ENCODE peak calls at places on chromosomes 5 and 9, in seven cellular contexts. One of them, this sample, is unnamed.
A peak's percentile ranks its signal among the peaks of the same experiment; 100 is the strongest.

GRCh38 chr9:122948313-122948712 is 7.5 kb downstream of the RABGAP1 start:
- DNase-seq in HepG2: no peak
- DNase-seq in suprapubic skin: no peak
- DNase-seq in transverse colon: no peak
- DNase-seq in SK-N-SH: no peak
- DNase-seq in K562: no peak
- DNase-seq in GM12878: no peak
- DNase-seq in this sample: no peak

GRCh38 chr5:16552666-16553343 is 64.0 kb downstream of the RETREG1 start:
- DNase-seq in GM12878: no peak
- DNase-seq in suprapubic skin: peak; percentile 77
- DNase-seq in transverse colon: peak; percentile 87
- DNase-seq in HepG2: peak; percentile 54
- DNase-seq in SK-N-SH: peak; percentile 65
- DNase-seq in K562: peak; percentile 68
- DNase-seq in this sample: peak; percentile 88

GRCh38 chr5:96388186-96388585 is 44.9 kb downstream of the PCSK1 start:
- DNase-seq in HepG2: no peak
- DNase-seq in transverse colon: no peak
- DNase-seq in suprapubic skin: no peak
- DNase-seq in SK-N-SH: peak; percentile 67
- DNase-seq in GM12878: no peak
- DNase-seq in K562: no peak
- DNase-seq in this sample: no peak

GRCh38 chr9:95522871-95523370 is 6.2 kb upstream of the PTCH1 start:
- DNase-seq in SK-N-SH: no peak
- DNase-seq in HepG2: no peak
- DNase-seq in transverse colon: no peak
- DNase-seq in GM12878: no peak
- DNase-seq in K562: no peak
- DNase-seq in suprapubic skin: no peak
- DNase-seq in this sample: no peak

GRCh38 chr5:135081240-135081639 is 47.2 kb upstream of the PITX1 start:
- DNase-seq in suprapubic skin: no peak
- DNase-seq in transverse colon: no peak
- DNase-seq in SK-N-SH: no peak
- DNase-seq in GM12878: no peak
- DNase-seq in K562: no peak
- DNase-seq in HepG2: no peak
- DNase-seq in this sample: no peak

GRCh38 chr5:589588-589987 is 22.6 kb upstream of the CEP72 start:
- DNase-seq in GM12878: no peak
- DNase-seq in HepG2: no peak
- DNase-seq in transverse colon: no peak
- DNase-seq in SK-N-SH: no peak
- DNase-seq in suprapubic skin: no peak
- DNase-seq in K562: no peak
- DNase-seq in this sample: peak; percentile 21

GRCh38 chr5:78215972-78216371 is 78.5 kb downstream of the AP3B1 start:
- DNase-seq in HepG2: no peak
- DNase-seq in GM12878: no peak
- DNase-seq in suprapubic skin: no peak
- DNase-seq in transverse colon: no peak
- DNase-seq in SK-N-SH: no peak
- DNase-seq in K562: no peak
- DNase-seq in this sample: no peak

GRCh38 chr5:74766348-74766886 is 500 bp downstream of the GFM2 start:
- DNase-seq in suprapubic skin: no peak
- DNase-seq in transverse colon: no peak
- DNase-seq in K562: peak; percentile 63
- DNase-seq in HepG2: peak; percentile 19
- DNase-seq in GM12878: no peak
- DNase-seq in SK-N-SH: peak; percentile 63
- DNase-seq in this sample: no peak

DNA sequence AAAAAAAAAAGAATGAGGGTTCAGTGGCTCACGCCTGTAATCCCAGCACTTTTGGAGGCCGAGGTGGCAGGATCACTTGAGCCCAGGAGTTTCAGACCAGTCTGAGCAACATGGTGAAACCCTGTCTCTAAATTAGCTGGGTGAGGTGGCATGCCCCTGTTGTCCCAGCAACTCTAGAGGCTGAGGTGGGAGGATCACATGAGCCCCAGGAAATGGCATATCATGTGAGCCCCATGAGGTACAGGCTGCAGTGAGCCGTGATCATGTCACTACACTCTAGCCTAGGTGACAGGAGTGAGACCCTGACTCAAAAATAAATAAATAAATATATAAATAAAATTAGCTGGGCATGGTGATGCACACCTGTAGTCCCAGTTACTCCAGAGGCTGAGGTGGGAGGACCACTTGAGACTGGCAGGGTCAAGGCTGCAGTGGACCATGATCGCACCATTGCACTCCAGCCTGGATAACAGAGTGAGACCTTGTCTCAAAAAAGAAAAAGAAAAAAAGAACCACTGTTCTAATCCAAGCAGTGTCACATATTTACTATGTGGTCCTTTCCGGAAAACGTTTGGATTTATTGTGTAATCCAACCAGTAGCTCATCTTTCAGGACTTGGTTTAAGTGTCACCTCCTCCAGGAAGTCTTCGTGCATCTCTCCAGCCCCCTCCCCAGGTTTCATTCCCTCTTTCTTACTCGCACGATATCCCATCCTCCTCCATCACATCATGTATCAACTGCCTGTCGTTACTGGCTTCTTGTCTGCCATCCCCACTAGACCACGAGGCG is 12.3 kb upstream of the SPOUT1 start:
- DNase-seq in SK-N-SH: no peak
- DNase-seq in transverse colon: no peak
- DNase-seq in suprapubic skin: no peak
- DNase-seq in K562: no peak
- DNase-seq in GM12878: no peak
- DNase-seq in HepG2: peak; percentile 30
- DNase-seq in this sample: no peak
- TF ChIP-seq EP300 in SK-N-SH: no peak
- TF ChIP-seq EP300 in transverse colon: no peak
- TF ChIP-seq EP300 in suprapubic skin: no peak
- TF ChIP-seq EP300 in K562: no peak
- TF ChIP-seq EP300 in GM12878: no peak
- TF ChIP-seq EP300 in HepG2: no peak
- TF ChIP-seq EP300 in this sample: no peak

GRCh38 chr5:35518104-35518503 is 99.6 kb upstream of the SPEF2 start:
- DNase-seq in GM12878: peak; percentile 70
- DNase-seq in SK-N-SH: no peak
- DNase-seq in K562: no peak
- DNase-seq in HepG2: no peak
- DNase-seq in transverse colon: no peak
- DNase-seq in suprapubic skin: no peak
- DNase-seq in this sample: no peak
- TF ChIP-seq POLR2AphosphoS5 in GM12878: no peak
- TF ChIP-seq POLR2AphosphoS5 in SK-N-SH: no peak
- TF ChIP-seq POLR2AphosphoS5 in K562: no peak
- TF ChIP-seq POLR2AphosphoS5 in HepG2: no peak
- TF ChIP-seq POLR2AphosphoS5 in transverse colon: no peak
- TF ChIP-seq POLR2AphosphoS5 in suprapubic skin: no peak
- TF ChIP-seq POLR2AphosphoS5 in this sample: no peak

GRCh38 chr9:93261735-93262523 is 78.0 kb downstream of the WNK2 start:
- DNase-seq in GM12878: no peak
- DNase-seq in HepG2: no peak
- DNase-seq in suprapubic skin: peak; percentile 60
- DNase-seq in transverse colon: peak; percentile 7
- DNase-seq in K562: no peak
- DNase-seq in SK-N-SH: peak; percentile 17
- DNase-seq in this sample: peak; percentile 30

GRCh38 chr9:93264338-93265125 is 80.6 kb downstream of the WNK2 start:
- DNase-seq in GM12878: no peak
- DNase-seq in suprapubic skin: no peak
- DNase-seq in K562: no peak
- DNase-seq in transverse colon: no peak
- DNase-seq in HepG2: no peak
- DNase-seq in SK-N-SH: peak; percentile 21
- DNase-seq in this sample: no peak

GRCh38 chr9:93263334-93264229 is 79.6 kb downstream of the WNK2 start:
- DNase-seq in GM12878: no peak
- DNase-seq in HepG2: no peak
- DNase-seq in K562: no peak
- DNase-seq in transverse colon: no peak
- DNase-seq in suprapubic skin: peak; percentile 44
- DNase-seq in SK-N-SH: peak; percentile 40
- DNase-seq in this sample: no peak

GRCh38 chr9:93261281-93261680 is 77.3 kb downstream of the WNK2 start:
- DNase-seq in GM12878: no peak
- DNase-seq in HepG2: no peak
- DNase-seq in transverse colon: no peak
- DNase-seq in K562: no peak
- DNase-seq in SK-N-SH: peak; percentile 37
- DNase-seq in suprapubic skin: no peak
- DNase-seq in this sample: peak; percentile 25

DNA sequence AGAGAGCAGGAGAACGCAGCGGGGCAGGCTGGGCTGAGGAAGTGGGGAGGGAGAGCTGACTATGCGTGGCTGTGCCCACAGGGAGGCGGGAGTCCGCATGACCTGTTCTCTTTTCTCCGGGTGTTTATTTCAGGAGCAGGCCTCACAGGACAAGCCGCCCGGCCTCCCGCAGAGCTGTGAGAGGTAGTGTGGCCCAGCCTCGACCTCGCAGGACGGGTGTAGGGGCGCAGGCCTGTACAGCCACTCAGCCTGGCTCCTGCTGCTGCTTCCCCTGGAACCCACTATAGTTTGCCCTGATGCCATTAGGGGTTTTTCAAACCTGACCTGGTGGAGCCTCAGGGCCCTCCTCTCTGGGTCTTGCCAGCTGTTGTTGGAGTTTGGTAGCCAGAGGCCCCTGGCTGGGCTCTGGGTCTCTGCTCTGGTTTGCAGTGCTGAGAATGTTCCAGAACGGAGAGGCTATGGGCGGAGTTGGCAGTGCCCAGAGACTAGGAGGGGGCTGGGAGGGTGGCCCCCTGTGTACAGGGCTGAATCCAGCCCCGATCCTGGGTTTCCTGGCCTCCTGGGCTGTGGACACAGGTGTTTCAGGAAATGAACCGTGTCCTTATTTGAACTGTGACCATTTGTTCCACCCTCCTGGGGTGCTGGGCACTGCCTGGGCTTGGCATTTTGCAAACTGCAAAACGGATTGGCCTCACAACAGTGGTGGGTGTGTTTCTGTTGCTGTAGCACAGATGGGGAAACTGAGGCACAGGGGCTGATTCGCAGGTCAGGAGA is 78.8 kb downstream of the WNK2 start:
- DNase-seq in transverse colon: no peak
- DNase-seq in suprapubic skin: no peak
- DNase-seq in SK-N-SH: peak; percentile 22
- DNase-seq in HepG2: no peak
- DNase-seq in K562: no peak
- DNase-seq in GM12878: no peak
- DNase-seq in this sample: peak; percentile 70
- TF ChIP-seq EP300 in transverse colon: no peak
- TF ChIP-seq EP300 in suprapubic skin: no peak
- TF ChIP-seq EP300 in SK-N-SH: no peak
- TF ChIP-seq EP300 in HepG2: no peak
- TF ChIP-seq EP300 in K562: no peak
- TF ChIP-seq EP300 in GM12878: no peak
- TF ChIP-seq EP300 in this sample: no peak

DNA sequence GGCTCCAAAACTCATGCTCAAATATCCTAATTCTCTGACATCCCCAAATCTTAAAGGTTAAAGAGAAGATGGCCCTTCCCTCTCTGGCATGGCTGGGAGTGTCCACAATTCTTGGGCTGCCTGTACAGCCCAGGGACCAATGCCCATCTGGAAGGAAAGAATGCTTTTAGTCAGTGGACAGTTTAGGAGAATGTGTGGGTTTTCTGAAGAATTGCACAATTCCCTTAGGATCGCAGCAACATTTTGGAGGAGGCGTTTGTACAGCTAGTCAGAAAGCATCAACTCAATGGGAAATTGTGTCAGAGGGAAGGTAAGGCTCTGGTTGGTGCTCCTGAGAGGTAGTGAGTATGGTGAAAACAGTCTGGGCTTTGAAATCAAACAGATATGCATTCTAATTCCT is 15.0 kb downstream of the FAM193B start:
- DNase-seq in HepG2: no peak
- DNase-seq in suprapubic skin: no peak
- DNase-seq in SK-N-SH: no peak
- DNase-seq in GM12878: no peak
- DNase-seq in K562: no peak
- DNase-seq in transverse colon: no peak
- DNase-seq in this sample: no peak
- TF ChIP-seq POLR2AphosphoS5 in HepG2: no peak
- TF ChIP-seq POLR2AphosphoS5 in suprapubic skin: peak; percentile 24
- TF ChIP-seq POLR2AphosphoS5 in SK-N-SH: no peak
- TF ChIP-seq POLR2AphosphoS5 in GM12878: no peak
- TF ChIP-seq POLR2AphosphoS5 in K562: no peak
- TF ChIP-seq POLR2AphosphoS5 in transverse colon: no peak
- TF ChIP-seq POLR2AphosphoS5 in this sample: no peak

DNA sequence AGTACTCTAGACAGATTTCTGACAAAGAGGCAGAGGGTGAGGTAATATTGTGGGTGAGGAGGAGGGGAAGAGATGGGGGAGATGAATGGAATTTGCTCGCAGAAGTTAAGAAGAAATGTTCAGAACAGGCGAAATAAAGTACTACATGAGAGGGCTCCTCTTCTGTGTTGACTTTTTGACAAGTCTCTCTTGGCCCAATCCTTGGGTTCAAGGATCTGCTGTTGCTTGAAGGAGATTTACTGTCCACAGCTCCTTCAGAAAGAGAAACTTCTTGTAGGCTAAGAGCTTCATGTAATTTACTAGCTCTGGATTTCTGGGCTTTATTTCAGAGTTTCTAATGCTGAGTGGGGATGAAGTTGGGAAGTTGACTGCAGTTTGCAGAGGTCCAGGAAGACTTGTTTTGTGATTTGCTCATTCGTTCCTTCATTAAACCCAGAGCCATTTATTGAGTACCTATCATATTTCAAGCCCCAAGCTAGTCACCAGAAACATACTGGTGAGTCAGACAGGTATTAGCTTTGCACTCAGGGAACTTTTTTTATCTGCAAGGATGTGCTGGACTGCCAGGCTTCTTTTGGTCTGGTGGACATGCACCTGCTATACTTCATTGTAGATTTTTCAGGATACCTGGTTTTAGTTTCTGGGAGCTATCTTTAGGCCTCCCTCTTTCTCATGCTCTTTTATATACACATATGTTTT is 402.9 kb upstream of the CLINT1 start:
- DNase-seq in SK-N-SH: no peak
- DNase-seq in HepG2: no peak
- DNase-seq in GM12878: no peak
- DNase-seq in K562: no peak
- DNase-seq in transverse colon: no peak
- DNase-seq in suprapubic skin: no peak
- DNase-seq in this sample: no peak
- TF ChIP-seq EP300 in SK-N-SH: no peak
- TF ChIP-seq EP300 in HepG2: no peak
- TF ChIP-seq EP300 in GM12878: no peak
- TF ChIP-seq EP300 in K562: no peak
- TF ChIP-seq EP300 in transverse colon: no peak
- TF ChIP-seq EP300 in suprapubic skin: no peak
- TF ChIP-seq EP300 in this sample: no peak

This sample was measured in stomach.